ENCODE peak calls at places on chromosomes 5 and 9, in six cellular contexts. One of them, this sample, is unnamed.

GRCh38 chr5:14364576-14365472 is 216.8 kb upstream of the OTULINL start:
- DNase-seq in AG08396: no peak
- DNase-seq in NCI-H1694: no peak
- DNase-seq in activated CD4-positive, alpha-beta T cell treated with anti-CD3 and anti-CD28 coated beads for 36 hours: peak
- DNase-seq in NCI-H69: peak
- DNase-seq in fibroblast of mammary gland: no peak
- DNase-seq in this sample: no peak

GRCh38 chr5:98460536-98460935 is 312.9 kb upstream of the RGMB start:
- DNase-seq in NCI-H69: no peak
- DNase-seq in AG08396: no peak
- DNase-seq in NCI-H1694: no peak
- DNase-seq in fibroblast of mammary gland: peak
- DNase-seq in activated CD4-positive, alpha-beta T cell treated with anti-CD3 and anti-CD28 coated beads for 36 hours: no peak
- DNase-seq in this sample: peak

GRCh38 chr9:129473523-129474244 is 147.2 kb downstream of the C9orf50 start:
- DNase-seq in AG08396: no peak
- DNase-seq in activated CD4-positive, alpha-beta T cell treated with anti-CD3 and anti-CD28 coated beads for 36 hours: no peak
- DNase-seq in NCI-H69: peak
- DNase-seq in fibroblast of mammary gland: peak
- DNase-seq in NCI-H1694: no peak
- DNase-seq in this sample: no peak

GRCh38 chr5:175129121-175129520 is 314.9 kb downstream of the DRD1 start:
- DNase-seq in NCI-H69: no peak
- DNase-seq in fibroblast of mammary gland: no peak
- DNase-seq in activated CD4-positive, alpha-beta T cell treated with anti-CD3 and anti-CD28 coated beads for 36 hours: no peak
- DNase-seq in AG08396: no peak
- DNase-seq in NCI-H1694: no peak
- DNase-seq in this sample: no peak

GRCh38 chr5:16757146-16757545 is 140.3 kb upstream of the RETREG1 start:
- DNase-seq in fibroblast of mammary gland: no peak
- DNase-seq in NCI-H69: no peak
- DNase-seq in NCI-H1694: no peak
- DNase-seq in AG08396: no peak
- DNase-seq in activated CD4-positive, alpha-beta T cell treated with anti-CD3 and anti-CD28 coated beads for 36 hours: no peak
- DNase-seq in this sample: no peak

GRCh38 chr9:68690088-68690487 is 15.0 kb upstream of the PIP5K1B start:
- DNase-seq in NCI-H1694: no peak
- DNase-seq in AG08396: no peak
- DNase-seq in fibroblast of mammary gland: peak
- DNase-seq in activated CD4-positive, alpha-beta T cell treated with anti-CD3 and anti-CD28 coated beads for 36 hours: no peak
- DNase-seq in NCI-H69: no peak
- DNase-seq in this sample: peak

GRCh38 chr5:14779975-14780374 is 91.6 kb downstream of the ANKH start:
- DNase-seq in NCI-H69: no peak
- DNase-seq in fibroblast of mammary gland: no peak
- DNase-seq in NCI-H1694: no peak
- DNase-seq in AG08396: no peak
- DNase-seq in activated CD4-positive, alpha-beta T cell treated with anti-CD3 and anti-CD28 coated beads for 36 hours: no peak
- DNase-seq in this sample: no peak

GRCh38 chr9:19788614-19789271 is at the start of gene SLC24A2:
- DNase-seq in AG08396: no peak
- DNase-seq in NCI-H69: no peak
- DNase-seq in fibroblast of mammary gland: no peak
- DNase-seq in activated CD4-positive, alpha-beta T cell treated with anti-CD3 and anti-CD28 coated beads for 36 hours: peak
- DNase-seq in NCI-H1694: no peak
- DNase-seq in this sample: no peak

GRCh38 chr9:113523421-113524141 is 60.1 kb downstream of the RGS3 start:
- DNase-seq in activated CD4-positive, alpha-beta T cell treated with anti-CD3 and anti-CD28 coated beads for 36 hours: peak
- DNase-seq in fibroblast of mammary gland: peak
- DNase-seq in NCI-H1694: no peak
- DNase-seq in AG08396: peak
- DNase-seq in NCI-H69: no peak
- DNase-seq in this sample: peak

GRCh38 chr5:59328801-59329296 is 564.7 kb downstream of the PDE4D start:
- DNase-seq in NCI-H69: peak
- DNase-seq in AG08396: no peak
- DNase-seq in NCI-H1694: no peak
- DNase-seq in activated CD4-positive, alpha-beta T cell treated with anti-CD3 and anti-CD28 coated beads for 36 hours: no peak
- DNase-seq in fibroblast of mammary gland: peak
- DNase-seq in this sample: peak

GRCh38 chr5:90387508-90387907 is 22.0 kb downstream of the CETN3 start:
- DNase-seq in NCI-H1694: no peak
- DNase-seq in AG08396: no peak
- DNase-seq in activated CD4-positive, alpha-beta T cell treated with anti-CD3 and anti-CD28 coated beads for 36 hours: no peak
- DNase-seq in fibroblast of mammary gland: no peak
- DNase-seq in NCI-H69: no peak
- DNase-seq in this sample: no peak

GRCh38 chr9:135468866-135469521 is 10.6 kb upstream of the PPP1R26 start:
- DNase-seq in NCI-H1694: no peak
- DNase-seq in fibroblast of mammary gland: peak
- DNase-seq in activated CD4-positive, alpha-beta T cell treated with anti-CD3 and anti-CD28 coated beads for 36 hours: peak
- DNase-seq in NCI-H69: no peak
- DNase-seq in AG08396: no peak
- DNase-seq in this sample: no peak

GRCh38 chr5:158288258-158288657 is 429.3 kb upstream of the CLINT1 start:
- DNase-seq in AG08396: no peak
- DNase-seq in NCI-H1694: no peak
- DNase-seq in NCI-H69: no peak
- DNase-seq in fibroblast of mammary gland: no peak
- DNase-seq in activated CD4-positive, alpha-beta T cell treated with anti-CD3 and anti-CD28 coated beads for 36 hours: no peak
- DNase-seq in this sample: no peak

GRCh38 chr9:18202924-18203323 is 271.0 kb upstream of the ADAMTSL1 start:
- DNase-seq in NCI-H69: no peak
- DNase-seq in NCI-H1694: no peak
- DNase-seq in activated CD4-positive, alpha-beta T cell treated with anti-CD3 and anti-CD28 coated beads for 36 hours: no peak
- DNase-seq in fibroblast of mammary gland: no peak
- DNase-seq in AG08396: no peak
- DNase-seq in this sample: no peak

GRCh38 chr9:122261469-122261881 is 3.2 kb downstream of the RBM18 start:
- DNase-seq in NCI-H1694: no peak
- DNase-seq in fibroblast of mammary gland: peak
- DNase-seq in AG08396: peak
- DNase-seq in activated CD4-positive, alpha-beta T cell treated with anti-CD3 and anti-CD28 coated beads for 36 hours: no peak
- DNase-seq in NCI-H69: peak
- DNase-seq in this sample: peak

GRCh38 chr5:144189800-144190429 is 19.2 kb downstream of the KCTD16 start:
- DNase-seq in NCI-H1694: no peak
- DNase-seq in activated CD4-positive, alpha-beta T cell treated with anti-CD3 and anti-CD28 coated beads for 36 hours: peak
- DNase-seq in AG08396: no peak
- DNase-seq in NCI-H69: no peak
- DNase-seq in fibroblast of mammary gland: peak
- DNase-seq in this sample: peak

GRCh38 chr5:164191240-164191639 is 685.8 kb downstream of the MAT2B start:
- DNase-seq in AG08396: peak
- DNase-seq in fibroblast of mammary gland: peak
- DNase-seq in activated CD4-positive, alpha-beta T cell treated with anti-CD3 and anti-CD28 coated beads for 36 hours: no peak
- DNase-seq in NCI-H1694: no peak
- DNase-seq in NCI-H69: peak
- DNase-seq in this sample: peak

GRCh38 chr5:28850320-28850921 is 1812.0 kb upstream of the CDH9 start:
- DNase-seq in activated CD4-positive, alpha-beta T cell treated with anti-CD3 and anti-CD28 coated beads for 36 hours: no peak
- DNase-seq in NCI-H1694: no peak
- DNase-seq in fibroblast of mammary gland: no peak
- DNase-seq in AG08396: no peak
- DNase-seq in NCI-H69: no peak
- DNase-seq in this sample: peak

GRCh38 chr5:125011982-125012381 is 265.5 kb upstream of the ZNF608 start:
- DNase-seq in activated CD4-positive, alpha-beta T cell treated with anti-CD3 and anti-CD28 coated beads for 36 hours: no peak
- DNase-seq in AG08396: no peak
- DNase-seq in NCI-H69: peak
- DNase-seq in NCI-H1694: no peak
- DNase-seq in fibroblast of mammary gland: no peak
- DNase-seq in this sample: no peak

GRCh38 chr5:158759276-158759675 is 340.4 kb downstream of the EBF1 start:
- DNase-seq in fibroblast of mammary gland: peak
- DNase-seq in AG08396: no peak
- DNase-seq in NCI-H1694: no peak
- DNase-seq in NCI-H69: no peak
- DNase-seq in activated CD4-positive, alpha-beta T cell treated with anti-CD3 and anti-CD28 coated beads for 36 hours: no peak
- DNase-seq in this sample: peak

GRCh38 chr5:93359296-93359957 is 221.6 kb downstream of the NR2F1-AS1 start:
- DNase-seq in fibroblast of mammary gland: peak
- DNase-seq in AG08396: peak
- DNase-seq in NCI-H69: peak
- DNase-seq in NCI-H1694: no peak
- DNase-seq in activated CD4-positive, alpha-beta T cell treated with anti-CD3 and anti-CD28 coated beads for 36 hours: no peak
- DNase-seq in this sample: peak

GRCh38 chr9:9054354-9054992 is 1254.9 kb upstream of the DMAC1 start:
- DNase-seq in AG08396: no peak
- DNase-seq in NCI-H1694: no peak
- DNase-seq in activated CD4-positive, alpha-beta T cell treated with anti-CD3 and anti-CD28 coated beads for 36 hours: no peak
- DNase-seq in NCI-H69: no peak
- DNase-seq in fibroblast of mammary gland: no peak
- DNase-seq in this sample: no peak

GRCh38 chr9:20357207-20357503 is 265.1 kb downstream of the MLLT3 start:
- DNase-seq in NCI-H1694: no peak
- DNase-seq in AG08396: no peak
- DNase-seq in fibroblast of mammary gland: no peak
- DNase-seq in activated CD4-positive, alpha-beta T cell treated with anti-CD3 and anti-CD28 coated beads for 36 hours: no peak
- DNase-seq in NCI-H69: no peak
- DNase-seq in this sample: peak

GRCh38 chr9:98191615-98192502 is 578 bp downstream of the CORO2A start:
- DNase-seq in activated CD4-positive, alpha-beta T cell treated with anti-CD3 and anti-CD28 coated beads for 36 hours: peak
- DNase-seq in NCI-H69: peak
- DNase-seq in AG08396: no peak
- DNase-seq in fibroblast of mammary gland: no peak
- DNase-seq in NCI-H1694: no peak
- DNase-seq in this sample: no peak

GRCh38 chr9:114172981-114173833 is 17.9 kb downstream of the COL27A1 start:
- DNase-seq in activated CD4-positive, alpha-beta T cell treated with anti-CD3 and anti-CD28 coated beads for 36 hours: no peak
- DNase-seq in AG08396: no peak
- DNase-seq in NCI-H69: no peak
- DNase-seq in fibroblast of mammary gland: peak
- DNase-seq in NCI-H1694: no peak
- DNase-seq in this sample: no peak

GRCh38 chr9:72149231-72149975 is at the start of gene GDA:
- DNase-seq in AG08396: peak
- DNase-seq in fibroblast of mammary gland: no peak
- DNase-seq in NCI-H1694: no peak
- DNase-seq in activated CD4-positive, alpha-beta T cell treated with anti-CD3 and anti-CD28 coated beads for 36 hours: peak
- DNase-seq in NCI-H69: peak
- DNase-seq in this sample: no peak

GRCh38 chr5:14946813-14947640 is 75.4 kb upstream of the ANKH start:
- DNase-seq in activated CD4-positive, alpha-beta T cell treated with anti-CD3 and anti-CD28 coated beads for 36 hours: peak
- DNase-seq in fibroblast of mammary gland: peak
- DNase-seq in NCI-H69: peak
- DNase-seq in NCI-H1694: peak
- DNase-seq in AG08396: no peak
- DNase-seq in this sample: no peak

GRCh38 chr5:180495292-180495691 is 1.1 kb downstream of the CNOT6 start:
- DNase-seq in fibroblast of mammary gland: no peak
- DNase-seq in NCI-H69: peak
- DNase-seq in activated CD4-positive, alpha-beta T cell treated with anti-CD3 and anti-CD28 coated beads for 36 hours: no peak
- DNase-seq in AG08396: no peak
- DNase-seq in NCI-H1694: no peak
- DNase-seq in this sample: no peak

GRCh38 chr5:5271606-5272321 is 131.6 kb downstream of the ADAMTS16 start:
- DNase-seq in activated CD4-positive, alpha-beta T cell treated with anti-CD3 and anti-CD28 coated beads for 36 hours: no peak
- DNase-seq in NCI-H69: no peak
- DNase-seq in fibroblast of mammary gland: no peak
- DNase-seq in AG08396: no peak
- DNase-seq in NCI-H1694: no peak
- DNase-seq in this sample: no peak

GRCh38 chr5:133827830-133828229 is 140.6 kb downstream of the C5orf15 start:
- DNase-seq in activated CD4-positive, alpha-beta T cell treated with anti-CD3 and anti-CD28 coated beads for 36 hours: no peak
- DNase-seq in AG08396: no peak
- DNase-seq in NCI-H69: peak
- DNase-seq in fibroblast of mammary gland: no peak
- DNase-seq in NCI-H1694: no peak
- DNase-seq in this sample: no peak

GRCh38 chr5:177453852-177454396 is 7.3 kb downstream of the PRR7 start:
- DNase-seq in fibroblast of mammary gland: no peak
- DNase-seq in AG08396: no peak
- DNase-seq in NCI-H1694: no peak
- DNase-seq in NCI-H69: peak
- DNase-seq in activated CD4-positive, alpha-beta T cell treated with anti-CD3 and anti-CD28 coated beads for 36 hours: peak
- DNase-seq in this sample: no peak